ENCODE peak calls at places on chromosome 19, in ten cellular contexts. One of them, this sample, is unnamed.

GRCh38 chr19:18562086-18562485 is 4.4 kb downstream of the KXD1 start:
- DNase-seq in sigmoid colon: no peak
- DNase-seq in fibroblast of mammary gland: peak; percentile 44
- DNase-seq in AG04449: no peak
- DNase-seq in Peyer's patch: no peak
- DNase-seq in GM23338: no peak
- DNase-seq in retinal pigment epithelial cell: no peak
- DNase-seq in left ventricle myocardium inferior: peak; percentile 40
- DNase-seq in natural killer cell: no peak
- DNase-seq in AG09309: no peak
- DNase-seq in this sample: peak; percentile 35

GRCh38 chr19:17665058-17665457 is 23.1 kb downstream of the UNC13A start:
- DNase-seq in retinal pigment epithelial cell: no peak
- DNase-seq in GM23338: no peak
- DNase-seq in left ventricle myocardium inferior: no peak
- DNase-seq in fibroblast of mammary gland: no peak
- DNase-seq in sigmoid colon: no peak
- DNase-seq in natural killer cell: no peak
- DNase-seq in AG09309: no peak
- DNase-seq in AG04449: no peak
- DNase-seq in Peyer's patch: no peak
- DNase-seq in this sample: no peak

GRCh38 chr19:5141278-5141925 is 172.5 kb downstream of the KDM4B start:
- DNase-seq in left ventricle myocardium inferior: no peak
- DNase-seq in fibroblast of mammary gland: peak; percentile 76
- DNase-seq in AG09309: no peak
- DNase-seq in Peyer's patch: no peak
- DNase-seq in retinal pigment epithelial cell: no peak
- DNase-seq in sigmoid colon: no peak
- DNase-seq in GM23338: no peak
- DNase-seq in natural killer cell: no peak
- DNase-seq in AG04449: no peak
- DNase-seq in this sample: no peak

GRCh38 chr19:1780272-1780957 is 27.1 kb downstream of the ONECUT3 start:
- DNase-seq in sigmoid colon: no peak
- DNase-seq in fibroblast of mammary gland: peak; percentile 36
- DNase-seq in natural killer cell: no peak
- DNase-seq in AG09309: no peak
- DNase-seq in AG04449: no peak
- DNase-seq in retinal pigment epithelial cell: no peak
- DNase-seq in Peyer's patch: no peak
- DNase-seq in left ventricle myocardium inferior: no peak
- DNase-seq in GM23338: no peak
- DNase-seq in this sample: no peak

GRCh38 chr19:57934820-57935665 is at the start of gene ZNF418:
- DNase-seq in AG09309: peak; percentile 46
- DNase-seq in natural killer cell: peak; percentile 58
- DNase-seq in fibroblast of mammary gland: peak; percentile 87
- DNase-seq in left ventricle myocardium inferior: peak; percentile 42
- DNase-seq in Peyer's patch: peak; percentile 62
- DNase-seq in retinal pigment epithelial cell: peak; percentile 54
- DNase-seq in AG04449: peak; percentile 26
- DNase-seq in sigmoid colon: peak; percentile 75
- DNase-seq in GM23338: peak; percentile 98
- DNase-seq in this sample: no peak

GRCh38 chr19:1561236-1561842 is 6.8 kb downstream of the MEX3D start:
- DNase-seq in left ventricle myocardium inferior: no peak
- DNase-seq in natural killer cell: no peak
- DNase-seq in AG04449: no peak
- DNase-seq in GM23338: no peak
- DNase-seq in Peyer's patch: no peak
- DNase-seq in sigmoid colon: no peak
- DNase-seq in retinal pigment epithelial cell: no peak
- DNase-seq in fibroblast of mammary gland: no peak
- DNase-seq in AG09309: no peak
- DNase-seq in this sample: no peak

GRCh38 chr19:5251096-5252065 is 89.2 kb downstream of the PTPRS start:
- DNase-seq in left ventricle myocardium inferior: no peak
- DNase-seq in fibroblast of mammary gland: no peak
- DNase-seq in AG09309: no peak
- DNase-seq in AG04449: no peak
- DNase-seq in Peyer's patch: no peak
- DNase-seq in GM23338: peak; percentile 72
- DNase-seq in natural killer cell: no peak
- DNase-seq in retinal pigment epithelial cell: no peak
- DNase-seq in sigmoid colon: no peak
- DNase-seq in this sample: no peak

GRCh38 chr19:17307876-17308377 is 1.4 kb upstream of the DDA1 start:
- DNase-seq in sigmoid colon: no peak
- DNase-seq in AG09309: no peak
- DNase-seq in AG04449: no peak
- DNase-seq in natural killer cell: no peak
- DNase-seq in retinal pigment epithelial cell: no peak
- DNase-seq in Peyer's patch: no peak
- DNase-seq in GM23338: no peak
- DNase-seq in fibroblast of mammary gland: no peak
- DNase-seq in left ventricle myocardium inferior: no peak
- DNase-seq in this sample: no peak

GRCh38 chr19:35240322-35240721 is 8.5 kb upstream of the LSR start:
- DNase-seq in fibroblast of mammary gland: no peak
- DNase-seq in sigmoid colon: no peak
- DNase-seq in GM23338: no peak
- DNase-seq in natural killer cell: no peak
- DNase-seq in AG04449: no peak
- DNase-seq in retinal pigment epithelial cell: no peak
- DNase-seq in Peyer's patch: peak; percentile 75
- DNase-seq in AG09309: no peak
- DNase-seq in left ventricle myocardium inferior: no peak
- DNase-seq in this sample: no peak

GRCh38 chr19:35232912-35233311 is 4.4 kb upstream of the FAM187B start:
- DNase-seq in retinal pigment epithelial cell: no peak
- DNase-seq in natural killer cell: no peak
- DNase-seq in sigmoid colon: no peak
- DNase-seq in AG04449: no peak
- DNase-seq in left ventricle myocardium inferior: no peak
- DNase-seq in Peyer's patch: no peak
- DNase-seq in AG09309: no peak
- DNase-seq in fibroblast of mammary gland: no peak
- DNase-seq in GM23338: no peak
- DNase-seq in this sample: no peak

GRCh38 chr19:35241417-35241816 is 7.4 kb upstream of the LSR start:
- DNase-seq in left ventricle myocardium inferior: no peak
- DNase-seq in natural killer cell: no peak
- DNase-seq in AG04449: no peak
- DNase-seq in sigmoid colon: no peak
- DNase-seq in fibroblast of mammary gland: no peak
- DNase-seq in GM23338: no peak
- DNase-seq in AG09309: no peak
- DNase-seq in Peyer's patch: no peak
- DNase-seq in retinal pigment epithelial cell: no peak
- DNase-seq in this sample: no peak

GRCh38 chr19:35231956-35232746 is 3.6 kb upstream of the FAM187B start:
- DNase-seq in Peyer's patch: no peak
- DNase-seq in AG09309: no peak
- DNase-seq in GM23338: no peak
- DNase-seq in fibroblast of mammary gland: no peak
- DNase-seq in left ventricle myocardium inferior: no peak
- DNase-seq in retinal pigment epithelial cell: no peak
- DNase-seq in natural killer cell: peak; percentile 6
- DNase-seq in AG04449: no peak
- DNase-seq in sigmoid colon: no peak
- DNase-seq in this sample: no peak

DNA sequence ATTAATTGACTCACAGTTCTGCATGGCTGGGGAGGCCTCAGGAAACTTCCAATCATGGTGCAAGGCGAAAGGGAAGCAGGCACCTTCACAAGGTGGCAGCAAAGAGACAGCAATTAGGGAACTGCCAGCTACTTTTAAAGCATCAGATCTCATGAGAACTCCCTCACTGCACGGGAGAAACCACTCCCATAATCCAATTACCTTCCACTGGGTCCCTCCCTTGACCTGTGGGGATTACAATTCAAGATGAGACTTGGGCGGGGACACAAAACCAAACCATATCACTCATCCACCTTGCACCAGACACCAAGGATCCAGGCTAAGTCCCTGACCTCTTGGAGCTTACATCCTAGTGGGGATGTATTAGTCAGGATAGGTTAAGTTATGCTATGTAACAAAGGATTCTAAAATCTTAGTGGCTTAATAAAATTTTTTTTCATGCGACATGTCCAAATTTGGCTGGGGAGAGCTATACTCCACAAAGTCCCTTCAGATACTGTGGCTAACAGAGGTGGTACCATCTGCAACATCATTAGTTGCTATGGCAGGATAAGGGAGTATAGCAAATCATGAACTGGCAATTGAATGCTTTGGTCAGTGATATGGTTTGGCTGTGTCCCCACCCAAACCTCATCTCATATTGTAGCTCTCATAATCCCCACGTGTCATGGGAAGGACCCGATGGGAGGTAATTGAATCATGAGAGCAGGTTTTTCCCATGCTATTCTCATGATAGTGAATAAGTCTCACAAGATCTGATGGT is 8.3 kb upstream of the FAM187B start:
- DNase-seq in GM23338: peak; percentile 67
- DNase-seq in sigmoid colon: no peak
- DNase-seq in Peyer's patch: peak; percentile 68
- DNase-seq in AG09309: no peak
- DNase-seq in retinal pigment epithelial cell: no peak
- DNase-seq in natural killer cell: peak; percentile 7
- DNase-seq in fibroblast of mammary gland: no peak
- DNase-seq in left ventricle myocardium inferior: no peak
- DNase-seq in AG04449: no peak
- DNase-seq in this sample: no peak
- TF ChIP-seq CTCF in GM23338: peak; percentile 43
- TF ChIP-seq CTCF in sigmoid colon: no peak
- TF ChIP-seq CTCF in Peyer's patch: no peak
- TF ChIP-seq CTCF in AG09309: peak; percentile 4
- TF ChIP-seq CTCF in retinal pigment epithelial cell: no peak
- TF ChIP-seq CTCF in natural killer cell: no peak
- TF ChIP-seq CTCF in fibroblast of mammary gland: no peak
- TF ChIP-seq CTCF in left ventricle myocardium inferior: peak; percentile 34
- TF ChIP-seq CTCF in AG04449: no peak
- TF ChIP-seq CTCF in this sample: no peak

GRCh38 chr19:44689290-44690130 is 9.4 kb upstream of the CEACAM16 start:
- DNase-seq in Peyer's patch: peak; percentile 88
- DNase-seq in fibroblast of mammary gland: peak; percentile 64
- DNase-seq in sigmoid colon: peak; percentile 77
- DNase-seq in retinal pigment epithelial cell: peak; percentile 21
- DNase-seq in natural killer cell: peak; percentile 69
- DNase-seq in AG09309: peak; percentile 10
- DNase-seq in left ventricle myocardium inferior: peak; percentile 69
- DNase-seq in GM23338: peak; percentile 89
- DNase-seq in AG04449: no peak
- DNase-seq in this sample: peak; percentile 80
- TF ChIP-seq CTCF in Peyer's patch: peak; percentile 77
- TF ChIP-seq CTCF in fibroblast of mammary gland: peak; percentile 94
- TF ChIP-seq CTCF in sigmoid colon: peak; percentile 70
- TF ChIP-seq CTCF in retinal pigment epithelial cell: peak; percentile 95
- TF ChIP-seq CTCF in natural killer cell: peak; percentile 86
- TF ChIP-seq CTCF in AG09309: peak; percentile 95
- TF ChIP-seq CTCF in left ventricle myocardium inferior: peak; percentile 96
- TF ChIP-seq CTCF in GM23338: peak; percentile 84
- TF ChIP-seq CTCF in AG04449: peak; percentile 96
- TF ChIP-seq CTCF in this sample: peak; percentile 91

GRCh38 chr19:49328741-49329140 is 3.8 kb upstream of the SLC6A16 start:
- DNase-seq in left ventricle myocardium inferior: no peak
- DNase-seq in sigmoid colon: no peak
- DNase-seq in GM23338: no peak
- DNase-seq in Peyer's patch: no peak
- DNase-seq in AG04449: no peak
- DNase-seq in natural killer cell: no peak
- DNase-seq in fibroblast of mammary gland: no peak
- DNase-seq in retinal pigment epithelial cell: no peak
- DNase-seq in AG09309: no peak
- DNase-seq in this sample: no peak

GRCh38 chr19:49327878-49328544 is 3.0 kb upstream of the SLC6A16 start:
- DNase-seq in fibroblast of mammary gland: peak; percentile 31
- DNase-seq in GM23338: peak; percentile 85
- DNase-seq in AG09309: no peak
- DNase-seq in left ventricle myocardium inferior: no peak
- DNase-seq in Peyer's patch: peak; percentile 71
- DNase-seq in retinal pigment epithelial cell: no peak
- DNase-seq in sigmoid colon: no peak
- DNase-seq in natural killer cell: no peak
- DNase-seq in AG04449: no peak
- DNase-seq in this sample: peak; percentile 31

GRCh38 chr19:49326165-49326704 is 1.2 kb upstream of the SLC6A16 start:
- DNase-seq in sigmoid colon: no peak
- DNase-seq in AG04449: no peak
- DNase-seq in Peyer's patch: no peak
- DNase-seq in natural killer cell: no peak
- DNase-seq in fibroblast of mammary gland: no peak
- DNase-seq in left ventricle myocardium inferior: no peak
- DNase-seq in AG09309: no peak
- DNase-seq in GM23338: no peak
- DNase-seq in retinal pigment epithelial cell: no peak
- DNase-seq in this sample: no peak

DNA sequence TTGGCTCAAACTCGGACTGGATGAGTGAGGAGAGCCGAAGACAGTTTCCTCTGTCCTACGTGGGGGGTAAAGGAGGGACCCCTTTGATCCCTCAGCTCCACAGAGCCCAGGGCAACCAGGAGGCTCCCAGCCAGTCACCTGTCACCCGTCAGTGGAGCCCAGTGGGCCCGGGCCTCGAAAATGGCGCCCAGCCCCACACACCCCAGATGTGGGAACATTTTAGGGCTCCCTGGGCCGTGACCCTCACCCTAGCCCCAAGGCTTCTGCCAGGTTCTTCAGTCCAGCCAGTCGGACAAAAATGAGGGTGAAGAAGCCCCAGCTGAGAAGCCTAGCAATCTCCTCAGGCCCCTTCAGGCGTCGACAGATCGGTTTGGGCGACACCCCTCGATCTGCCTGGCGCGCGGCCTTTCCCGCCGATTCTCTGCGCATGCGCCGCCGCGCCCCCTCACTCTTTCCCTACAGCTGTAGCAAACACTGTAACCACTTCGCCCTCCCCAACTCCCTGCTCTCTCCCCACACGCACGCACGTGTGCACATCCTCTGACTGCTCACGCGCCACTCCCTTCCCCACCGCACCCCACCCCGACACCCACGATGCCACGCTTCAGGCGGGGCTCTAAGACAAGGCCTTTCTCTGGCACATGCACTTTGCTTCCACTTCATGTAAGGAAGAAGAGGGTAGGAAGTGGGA is at the start of gene SLC6A16:
- DNase-seq in AG09309: no peak
- DNase-seq in fibroblast of mammary gland: no peak
- DNase-seq in Peyer's patch: no peak
- DNase-seq in natural killer cell: no peak
- DNase-seq in sigmoid colon: no peak
- DNase-seq in left ventricle myocardium inferior: no peak
- DNase-seq in retinal pigment epithelial cell: no peak
- DNase-seq in GM23338: no peak
- DNase-seq in AG04449: no peak
- DNase-seq in this sample: no peak
- TF ChIP-seq CTCF in AG09309: no peak
- TF ChIP-seq CTCF in fibroblast of mammary gland: no peak
- TF ChIP-seq CTCF in Peyer's patch: no peak
- TF ChIP-seq CTCF in natural killer cell: no peak
- TF ChIP-seq CTCF in sigmoid colon: no peak
- TF ChIP-seq CTCF in left ventricle myocardium inferior: no peak
- TF ChIP-seq CTCF in retinal pigment epithelial cell: no peak
- TF ChIP-seq CTCF in GM23338: no peak
- TF ChIP-seq CTCF in AG04449: no peak
- TF ChIP-seq CTCF in this sample: no peak

GRCh38 chr19:8821748-8822241 is 10.3 kb downstream of the ZNF558 start:
- DNase-seq in natural killer cell: no peak
- DNase-seq in Peyer's patch: no peak
- DNase-seq in fibroblast of mammary gland: no peak
- DNase-seq in GM23338: no peak
- DNase-seq in retinal pigment epithelial cell: no peak
- DNase-seq in AG04449: no peak
- DNase-seq in left ventricle myocardium inferior: no peak
- DNase-seq in AG09309: no peak
- DNase-seq in sigmoid colon: no peak
- DNase-seq in this sample: no peak
- TF ChIP-seq CTCF in natural killer cell: no peak
- TF ChIP-seq CTCF in Peyer's patch: no peak
- TF ChIP-seq CTCF in fibroblast of mammary gland: no peak
- TF ChIP-seq CTCF in GM23338: no peak
- TF ChIP-seq CTCF in retinal pigment epithelial cell: no peak
- TF ChIP-seq CTCF in AG04449: no peak
- TF ChIP-seq CTCF in left ventricle myocardium inferior: no peak
- TF ChIP-seq CTCF in AG09309: no peak
- TF ChIP-seq CTCF in sigmoid colon: no peak
- TF ChIP-seq CTCF in this sample: no peak